ENCODE peak calls at places on chromosomes 6 and 20, in nine cellular contexts. R, A, V, Y, H, S, F, B and U are unnamed samples.

GRCh38 chr6:157763129-157763893 is 59.7 kb upstream of the SNX9 start:
- DNase-seq in R (peak), A (peak), V (peak), Y (peak), H (no peak), S (peak), F (peak), B (peak), U (no peak)

GRCh38 chr20:18904624-18905023 is 91.0 kb downstream of the SCP2D1 start:
- DNase-seq in R (no peak), A (no peak), V (peak), Y (peak), H (peak), S (no peak), F (no peak), B (peak), U (no peak)

GRCh38 chr6:18264338-18265098 is at the start of gene DEK:
- DNase-seq in R (peak), A (peak), V (peak), Y (peak), H (peak), S (peak), F (peak), B (peak), U (peak)

GRCh38 chr6:150631283-150631981 is 31.7 kb downstream of the PLEKHG1 start:
- DNase-seq in R (no peak), A (no peak), V (no peak), Y (no peak), H (no peak), S (no peak), F (no peak), B (peak), U (no peak)

GRCh38 chr6:159943101-159943632 is 25.7 kb upstream of the IGF2R start:
- DNase-seq in R (peak), A (no peak), V (peak), Y (no peak), H (no peak), S (no peak), F (no peak), B (peak), U (no peak)

GRCh38 chr6:99282479-99283062 is 66.9 kb downstream of the FAXC start:
- DNase-seq in R (peak), A (no peak), V (peak), Y (peak), H (no peak), S (no peak), F (no peak), B (no peak), U (no peak)

GRCh38 chr20:62855120-62855519 is 6.5 kb downstream of the TCFL5 start:
- DNase-seq in R (no peak), A (peak), V (no peak), Y (no peak), H (no peak), S (no peak), F (no peak), B (no peak), U (no peak)

GRCh38 chr20:50523552-50524167 is 13.5 kb downstream of the PTPN1 start:
- DNase-seq in R (no peak), A (no peak), V (no peak), Y (no peak), H (no peak), S (no peak), F (no peak), B (no peak), U (no peak)

GRCh38 chr6:107611060-107611824 is 121.3 kb downstream of the SOBP start:
- DNase-seq in R (no peak), A (no peak), V (peak), Y (no peak), H (no peak), S (no peak), F (no peak), B (no peak), U (no peak)

GRCh38 chr6:2124260-2124709 is 121.1 kb downstream of the GMDS start:
- DNase-seq in R (peak), A (no peak), V (peak), Y (no peak), H (no peak), S (peak), F (no peak), B (no peak), U (no peak)

GRCh38 chr20:40711078-40711477 is 22.0 kb upstream of the MAFB start:
- DNase-seq in R (no peak), A (no peak), V (no peak), Y (no peak), H (no peak), S (no peak), F (no peak), B (no peak), U (no peak)

GRCh38 chr6:29651413-29652197 is 5.3 kb upstream of the MOG start:
- DNase-seq in R (peak), A (no peak), V (peak), Y (peak), H (no peak), S (no peak), F (no peak), B (no peak), U (no peak)

GRCh38 chr20:44800398-44801046 is 9.8 kb downstream of the RIMS4 start:
- DNase-seq in R (no peak), A (no peak), V (no peak), Y (peak), H (peak), S (no peak), F (no peak), B (no peak), U (no peak)

GRCh38 chr6:107110200-107110599 is 5.1 kb downstream of the BEND3 start:
- DNase-seq in R (no peak), A (no peak), V (no peak), Y (no peak), H (no peak), S (no peak), F (no peak), B (no peak), U (no peak)

GRCh38 chr6:26216015-26216885 is 129.0 kb downstream of the HFE start:
- DNase-seq in R (peak), A (no peak), V (peak), Y (peak), H (peak), S (peak), F (no peak), B (peak), U (peak)

GRCh38 chr6:169800116-169800667 is 48.8 kb downstream of the ERMARD start:
- DNase-seq in R (no peak), A (no peak), V (no peak), Y (no peak), H (no peak), S (no peak), F (no peak), B (no peak), U (no peak)

GRCh38 chr6:140285471-140285870 is 911.0 kb upstream of the CITED2 start:
- DNase-seq in R (no peak), A (no peak), V (no peak), Y (no peak), H (no peak), S (peak), F (no peak), B (no peak), U (no peak)

GRCh38 chr6:169978615-169979161 is 227.3 kb downstream of the ERMARD start:
- DNase-seq in R (peak), A (peak), V (no peak), Y (no peak), H (no peak), S (no peak), F (no peak), B (no peak), U (no peak)

GRCh38 chr20:50957276-50957675 is 1.1 kb downstream of the DPM1 start:
- DNase-seq in R (no peak), A (no peak), V (peak), Y (no peak), H (no peak), S (no peak), F (no peak), B (no peak), U (no peak)

GRCh38 chr6:21593412-21593926 is at the start of gene SOX4:
- DNase-seq in R (peak), A (peak), V (peak), Y (peak), H (peak), S (peak), F (peak), B (peak), U (peak)

GRCh38 chr20:6575912-6576391 is 191.5 kb upstream of the BMP2 start:
- DNase-seq in R (peak), A (no peak), V (peak), Y (no peak), H (no peak), S (no peak), F (no peak), B (no peak), U (no peak)

GRCh38 chr6:166904101-166904746 is 52.1 kb downstream of the RNASET2 start:
- DNase-seq in R (peak), A (no peak), V (no peak), Y (peak), H (no peak), S (no peak), F (no peak), B (no peak), U (no peak)

GRCh38 chr6:38673397-38674165 is 29.4 kb downstream of the GLO1 start:
- DNase-seq in R (no peak), A (no peak), V (no peak), Y (no peak), H (no peak), S (no peak), F (no peak), B (no peak), U (no peak)

GRCh38 chr20:33423141-33423834 is 20.3 kb downstream of the SNTA1 start:
- DNase-seq in R (peak), A (no peak), V (peak), Y (no peak), H (no peak), S (peak), F (no peak), B (no peak), U (peak)

GRCh38 chr20:62472343-62473199 is 3.2 kb downstream of the GATA5 start:
- DNase-seq in R (no peak), A (no peak), V (no peak), Y (no peak), H (no peak), S (no peak), F (no peak), B (no peak), U (no peak)

GRCh38 chr6:163180874-163181541 is 233.5 kb upstream of the QKI start:
- DNase-seq in R (no peak), A (no peak), V (peak), Y (peak), H (peak), S (peak), F (peak), B (peak), U (no peak)

GRCh38 chr6:45314146-45314545 is 14.0 kb upstream of the RUNX2 start:
- DNase-seq in R (no peak), A (no peak), V (peak), Y (peak), H (no peak), S (no peak), F (no peak), B (no peak), U (no peak)

GRCh38 chr6:45305546-45305945 is 22.6 kb upstream of the RUNX2 start:
- DNase-seq in R (peak), A (no peak), V (peak), Y (no peak), H (no peak), S (no peak), F (no peak), B (no peak), U (no peak)

GRCh38 chr6:45310118-45310788 is 17.9 kb upstream of the RUNX2 start:
- DNase-seq in R (no peak), A (no peak), V (no peak), Y (peak), H (peak), S (peak), F (no peak), B (no peak), U (no peak)
- TF ChIP-seq CTCF in R (no peak), A (no peak), V (no peak), Y (peak), H (no peak), S (no peak), F (no peak), B (no peak), U (no peak)

DNA sequence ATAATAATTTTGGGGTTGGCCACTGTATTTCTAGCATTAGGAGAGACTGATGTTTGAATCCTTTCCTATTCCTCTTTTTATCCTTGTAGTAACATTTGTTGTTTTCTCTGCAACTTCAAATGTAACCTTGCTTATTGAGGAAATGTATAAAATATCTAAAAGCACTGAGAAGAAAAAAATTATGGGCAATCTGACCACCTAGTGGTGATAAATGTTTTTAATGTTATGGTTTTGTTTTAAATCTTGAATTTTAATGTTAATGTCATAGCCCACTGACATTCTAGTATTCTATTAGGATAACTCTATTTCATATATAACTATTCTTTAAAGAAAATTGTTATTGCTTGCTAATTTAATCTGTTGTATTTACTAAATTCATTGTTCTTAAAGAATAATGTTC is 134.4 kb downstream of the FARS2 start:
- DNase-seq in R (no peak), A (no peak), V (no peak), Y (no peak), H (no peak), S (no peak), F (no peak), B (no peak), U (no peak)
- TF ChIP-seq CTCF in R (no peak), A (no peak), V (no peak), Y (no peak), H (peak), S (no peak), F (no peak), B (no peak), U (no peak)

GRCh38 chr6:13487122-13488014 is at the start of gene GFOD1:
- DNase-seq in R (peak), A (peak), V (peak), Y (peak), H (peak), S (peak), F (peak), B (peak), U (peak)
- TF ChIP-seq CTCF in R (peak), A (no peak), V (peak), Y (no peak), H (peak), S (no peak), F (no peak), B (no peak), U (no peak)

DNA sequence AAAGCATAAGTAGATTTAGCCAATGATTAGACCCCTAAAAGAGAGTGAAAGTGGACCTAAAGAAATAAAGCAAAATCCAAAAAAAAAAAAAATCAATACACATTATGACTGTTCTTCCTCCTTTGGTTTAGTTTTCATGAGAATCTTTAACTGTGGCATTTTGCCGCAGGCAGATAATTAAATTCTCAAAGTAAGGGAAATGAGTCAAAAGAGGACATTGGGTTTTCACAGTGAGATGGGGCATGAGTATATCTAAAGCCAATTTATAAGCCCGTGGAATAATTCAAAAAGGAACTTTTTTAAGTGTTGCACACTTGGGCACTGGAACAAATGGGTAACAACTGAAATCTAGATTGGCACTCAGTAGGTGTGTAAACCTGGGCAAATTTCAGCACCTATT is 230.3 kb downstream of the PKHD1 start:
- DNase-seq in R (no peak), A (no peak), V (no peak), Y (no peak), H (no peak), S (no peak), F (no peak), B (no peak), U (no peak)
- TF ChIP-seq CTCF in R (no peak), A (no peak), V (no peak), Y (no peak), H (no peak), S (no peak), F (no peak), B (no peak), U (no peak)